ENCODE peak calls at places on chromosomes 6 and 20, in four cellular contexts. One of them, this sample, is unnamed.

GRCh38 chr6:144413418-144413817 is 128.3 kb downstream of the UTRN start:
- DNase-seq in ascending aorta: no peak
- DNase-seq in RWPE1: no peak
- DNase-seq in neural progenitor cell: no peak
- DNase-seq in this sample: no peak

GRCh38 chr6:137423444-137424168 is 70.6 kb downstream of the OLIG3 start:
- DNase-seq in RWPE1: no peak
- DNase-seq in neural progenitor cell: no peak
- DNase-seq in ascending aorta: no peak
- DNase-seq in this sample: no peak

GRCh38 chr20:64232794-64233193 is 22.8 kb upstream of the PCMTD2 start:
- DNase-seq in neural progenitor cell: no peak
- DNase-seq in RWPE1: no peak
- DNase-seq in ascending aorta: no peak
- DNase-seq in this sample: no peak

GRCh38 chr20:1953616-1954015 is 40.2 kb downstream of the PDYN start:
- DNase-seq in RWPE1: no peak
- DNase-seq in neural progenitor cell: no peak
- DNase-seq in ascending aorta: no peak
- DNase-seq in this sample: no peak

GRCh38 chr6:136326038-136326561 is 36.5 kb upstream of the BCLAF1 start:
- DNase-seq in ascending aorta: no peak
- DNase-seq in RWPE1: no peak
- DNase-seq in neural progenitor cell: no peak
- DNase-seq in this sample: no peak

GRCh38 chr20:2671977-2672376 is 8.0 kb upstream of the IDH3B start:
- DNase-seq in neural progenitor cell: peak; percentile 40
- DNase-seq in RWPE1: no peak
- DNase-seq in ascending aorta: no peak
- DNase-seq in this sample: no peak

GRCh38 chr20:59453634-59454241 is 150.6 kb upstream of the PHACTR3 start:
- DNase-seq in neural progenitor cell: no peak
- DNase-seq in ascending aorta: no peak
- DNase-seq in RWPE1: no peak
- DNase-seq in this sample: no peak

GRCh38 chr6:92270365-92270764 is 1149.0 kb downstream of the EPHA7 start:
- DNase-seq in neural progenitor cell: no peak
- DNase-seq in ascending aorta: no peak
- DNase-seq in RWPE1: no peak
- DNase-seq in this sample: no peak

GRCh38 chr6:112106562-112106961 is 19.2 kb downstream of the FAM229B start:
- DNase-seq in ascending aorta: no peak
- DNase-seq in neural progenitor cell: no peak
- DNase-seq in RWPE1: no peak
- DNase-seq in this sample: no peak

GRCh38 chr6:147141690-147142308 is 62.4 kb upstream of the STXBP5 start:
- DNase-seq in ascending aorta: no peak
- DNase-seq in RWPE1: peak; percentile 15
- DNase-seq in neural progenitor cell: no peak
- DNase-seq in this sample: no peak

GRCh38 chr6:158631678-158632537 is 12.6 kb downstream of the DYNLT1 start:
- DNase-seq in neural progenitor cell: no peak
- DNase-seq in ascending aorta: peak; percentile 85
- DNase-seq in RWPE1: no peak
- DNase-seq in this sample: no peak

GRCh38 chr6:16503919-16504554 is 257.2 kb downstream of the ATXN1 start:
- DNase-seq in ascending aorta: no peak
- DNase-seq in RWPE1: no peak
- DNase-seq in neural progenitor cell: no peak
- DNase-seq in this sample: no peak

GRCh38 chr6:81561071-81561564 is 191.4 kb downstream of the TENT5A start:
- DNase-seq in ascending aorta: no peak
- DNase-seq in neural progenitor cell: no peak
- DNase-seq in RWPE1: no peak
- DNase-seq in this sample: no peak

GRCh38 chr20:37991506-37992302 is 41.6 kb downstream of the TTI1 start:
- DNase-seq in neural progenitor cell: no peak
- DNase-seq in ascending aorta: no peak
- DNase-seq in RWPE1: no peak
- DNase-seq in this sample: no peak

GRCh38 chr20:25749667-25750066 is 53.0 kb upstream of the ZNF337 start:
- DNase-seq in ascending aorta: no peak
- DNase-seq in neural progenitor cell: no peak
- DNase-seq in RWPE1: no peak
- DNase-seq in this sample: no peak

GRCh38 chr6:45423111-45423900 is 45.6 kb upstream of the SUPT3H start:
- DNase-seq in ascending aorta: no peak
- DNase-seq in RWPE1: no peak
- DNase-seq in neural progenitor cell: peak; percentile 65
- DNase-seq in this sample: no peak

GRCh38 chr6:73062837-73063236 is 162.5 kb downstream of the KHDC1L start:
- DNase-seq in RWPE1: no peak
- DNase-seq in neural progenitor cell: no peak
- DNase-seq in ascending aorta: no peak
- DNase-seq in this sample: no peak

GRCh38 chr6:134281388-134281787 is 36.5 kb downstream of the SGK1 start:
- DNase-seq in ascending aorta: no peak
- DNase-seq in neural progenitor cell: no peak
- DNase-seq in RWPE1: no peak
- DNase-seq in this sample: no peak

GRCh38 chr6:72651191-72651590 is 29.3 kb downstream of the KCNQ5 start:
- DNase-seq in neural progenitor cell: no peak
- DNase-seq in ascending aorta: no peak
- DNase-seq in RWPE1: no peak
- DNase-seq in this sample: no peak

DNA sequence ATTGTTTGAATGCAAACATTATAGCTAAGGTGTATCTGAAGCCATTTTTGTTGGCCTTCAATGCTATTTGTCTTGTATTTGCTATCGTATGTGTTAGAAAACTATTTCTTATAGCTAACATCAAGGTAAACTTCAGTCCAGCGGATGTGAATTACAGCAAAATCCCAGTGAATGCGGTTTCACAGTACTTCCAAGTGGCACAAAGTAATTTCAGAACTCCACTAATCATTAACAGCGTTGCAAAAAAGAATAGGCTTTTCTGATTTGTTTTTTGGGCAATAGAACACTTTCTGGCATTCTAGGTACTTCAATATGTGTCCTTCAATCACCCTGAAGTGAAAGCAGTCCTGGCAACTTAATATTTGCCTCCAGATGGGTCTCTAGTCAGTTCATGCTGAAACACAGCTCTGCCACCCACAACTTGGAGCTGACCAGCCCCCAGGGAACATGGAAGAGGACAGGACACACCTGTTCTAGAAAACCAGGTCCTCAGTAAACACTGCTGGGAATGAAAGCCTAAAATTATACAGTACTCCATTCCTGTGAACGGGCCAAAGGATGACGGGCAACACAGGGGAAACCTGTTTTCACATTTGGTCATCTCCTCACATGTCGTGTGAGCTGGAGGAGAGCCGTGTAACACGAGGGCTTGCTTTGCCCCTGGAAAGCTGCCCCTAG is 9.7 kb upstream of the MRPS10 start:
- DNase-seq in RWPE1: no peak
- DNase-seq in neural progenitor cell: no peak
- DNase-seq in ascending aorta: no peak
- DNase-seq in this sample: no peak
- H3K27ac ChIP-seq in RWPE1: peak overlapping the region; percentile 95
- H3K27ac ChIP-seq in neural progenitor cell: no peak overlapping the region
- H3K27ac ChIP-seq in ascending aorta: no peak overlapping the region
- H3K27ac ChIP-seq in this sample: no peak overlapping the region

GRCh38 chr20:3801299-3801698 is 5.2 kb downstream of the CDC25B start:
- DNase-seq in RWPE1: no peak
- DNase-seq in ascending aorta: no peak
- DNase-seq in neural progenitor cell: no peak
- DNase-seq in this sample: no peak
- H3K27ac ChIP-seq in RWPE1: peak overlapping the region; percentile 100
- H3K27ac ChIP-seq in ascending aorta: no peak overlapping the region
- H3K27ac ChIP-seq in neural progenitor cell: no peak overlapping the region
- H3K27ac ChIP-seq in this sample: no peak overlapping the region

GRCh38 chr20:62861732-62862336 is at the start of gene TCFL5:
- DNase-seq in RWPE1: peak; percentile 91
- DNase-seq in neural progenitor cell: peak; percentile 92
- DNase-seq in ascending aorta: peak; percentile 93
- DNase-seq in this sample: peak; percentile 36

GRCh38 chr20:62858059-62858458 is 3.6 kb downstream of the TCFL5 start:
- DNase-seq in ascending aorta: no peak
- DNase-seq in neural progenitor cell: no peak
- DNase-seq in RWPE1: no peak
- DNase-seq in this sample: no peak

GRCh38 chr20:62859721-62860120 is 1.9 kb downstream of the TCFL5 start:
- DNase-seq in ascending aorta: no peak
- DNase-seq in RWPE1: no peak
- DNase-seq in neural progenitor cell: no peak
- DNase-seq in this sample: no peak

GRCh38 chr20:62860924-62861691 is 514 bp downstream of the TCFL5 start:
- DNase-seq in ascending aorta: no peak
- DNase-seq in RWPE1: peak; percentile 35
- DNase-seq in neural progenitor cell: peak; percentile 65
- DNase-seq in this sample: no peak

GRCh38 chr20:62860391-62860923 is 1.2 kb downstream of the TCFL5 start:
- DNase-seq in RWPE1: no peak
- DNase-seq in neural progenitor cell: peak; percentile 33
- DNase-seq in ascending aorta: no peak
- DNase-seq in this sample: no peak
- H3K27ac ChIP-seq in RWPE1: peak overlapping the region; percentile 74
- H3K27ac ChIP-seq in neural progenitor cell: no peak overlapping the region
- H3K27ac ChIP-seq in ascending aorta: no peak overlapping the region
- H3K27ac ChIP-seq in this sample: no peak overlapping the region

GRCh38 chr6:34218691-34219090 is 18.0 kb upstream of the HMGA1 start:
- DNase-seq in ascending aorta: no peak
- DNase-seq in neural progenitor cell: no peak
- DNase-seq in RWPE1: no peak
- DNase-seq in this sample: no peak
- H3K27ac ChIP-seq in ascending aorta: no peak overlapping the region
- H3K27ac ChIP-seq in neural progenitor cell: no peak overlapping the region
- H3K27ac ChIP-seq in RWPE1: no peak overlapping the region
- H3K27ac ChIP-seq in this sample: no peak overlapping the region

GRCh38 chr6:164345856-164346496 is 931.5 kb downstream of the QKI start:
- DNase-seq in neural progenitor cell: no peak
- DNase-seq in ascending aorta: no peak
- DNase-seq in RWPE1: no peak
- DNase-seq in this sample: no peak
- H3K27ac ChIP-seq in neural progenitor cell: peak overlapping the region; percentile 93
- H3K27ac ChIP-seq in ascending aorta: no peak overlapping the region
- H3K27ac ChIP-seq in RWPE1: no peak overlapping the region
- H3K27ac ChIP-seq in this sample: no peak overlapping the region

DNA sequence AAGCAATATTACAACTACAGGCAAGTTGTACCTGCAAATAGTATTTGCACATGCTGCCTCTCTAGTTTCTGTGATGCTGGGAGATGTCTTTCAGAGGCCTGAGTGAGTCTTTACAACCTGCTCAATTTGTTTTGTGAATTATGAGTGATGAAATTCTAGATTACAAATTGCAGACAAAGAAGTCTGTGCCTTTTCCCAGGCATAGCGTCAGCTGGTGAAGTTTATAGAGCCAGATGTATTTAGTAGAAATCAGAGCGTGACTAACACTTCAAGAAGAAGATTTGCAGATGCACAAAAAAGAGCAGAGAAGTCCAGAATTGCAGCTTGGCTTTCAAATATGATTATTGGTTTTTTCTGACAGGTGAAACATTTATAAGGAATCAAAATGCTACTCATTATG is 289.9 kb downstream of the PLCB1 start:
- DNase-seq in neural progenitor cell: no peak
- DNase-seq in ascending aorta: no peak
- DNase-seq in RWPE1: no peak
- DNase-seq in this sample: no peak
- H3K27ac ChIP-seq in neural progenitor cell: no peak overlapping the region
- H3K27ac ChIP-seq in ascending aorta: no peak overlapping the region
- H3K27ac ChIP-seq in RWPE1: no peak overlapping the region
- H3K27ac ChIP-seq in this sample: no peak overlapping the region